ENCODE peak calls at places on chromosomes 3 and 15, in nine cellular contexts. S is NCI-H510A, I is GM12865, E is WTC11, R is EH, L is activated T-cell treated with anti-CD3 and anti-CD28 coated beads for 1 hour, Z is glomerular endothelial cell, X is T47D, V is tibial artery. O is an unnamed sample.

GRCh38 chr3:128605091-128606046 is 45.2 kb downstream of the RPN1 start:
- DNase-seq in S (no peak), I (no peak), E (no peak), R (no peak), L (no peak), Z (no peak), X (no peak), V (no peak), O (no peak)

GRCh38 chr3:186311431-186311830 is 50.6 kb downstream of the DGKG start:
- DNase-seq in S (no peak), I (no peak), E (no peak), R (no peak), L (no peak), Z (no peak), X (no peak), V (no peak), O (no peak)

GRCh38 chr15:94231728-94232086 is 346 bp downstream of the MCTP2 start:
- DNase-seq in S (no peak), I (no peak), E (no peak), R (no peak), L (peak; percentile 5), Z (no peak), X (no peak), V (no peak), O (no peak)

GRCh38 chr15:59963925-59964324 is 40.2 kb upstream of the FOXB1 start:
- DNase-seq in S (no peak), I (no peak), E (no peak), R (no peak), L (no peak), Z (no peak), X (no peak), V (no peak), O (no peak)

GRCh38 chr3:50268276-50268675 is 671 bp upstream of the SEMA3B start:
- DNase-seq in S (no peak), I (no peak), E (no peak), R (no peak), L (no peak), Z (no peak), X (no peak), V (no peak), O (no peak)

GRCh38 chr3:104750581-104750980 is 616.1 kb upstream of the ALCAM start:
- DNase-seq in S (no peak), I (no peak), E (no peak), R (peak; percentile 50), L (no peak), Z (no peak), X (no peak), V (no peak), O (no peak)

GRCh38 chr3:72482589-72483249 is 365.5 kb downstream of the SHQ1 start:
- DNase-seq in S (no peak), I (peak; percentile 80), E (no peak), R (peak; percentile 76), L (peak; percentile 43), Z (peak; percentile 42), X (no peak), V (peak; percentile 92), O (peak; percentile 40)

GRCh38 chr15:22942306-22942855 is 37.8 kb downstream of the CYFIP1 start:
- DNase-seq in S (no peak), I (no peak), E (no peak), R (no peak), L (no peak), Z (no peak), X (no peak), V (no peak), O (no peak)

GRCh38 chr3:12679468-12679867 is 15.6 kb upstream of the RAF1 start:
- DNase-seq in S (no peak), I (no peak), E (no peak), R (peak; percentile 99), L (no peak), Z (no peak), X (no peak), V (no peak), O (no peak)

GRCh38 chr15:31200735-31201151 is 99.2 kb upstream of the TRPM1 start:
- DNase-seq in S (no peak), I (peak; percentile 81), E (peak; percentile 76), R (peak; percentile 73), L (peak; percentile 60), Z (no peak), X (no peak), V (peak; percentile 76), O (peak; percentile 29)

GRCh38 chr3:73073091-73073707 is 11.7 kb downstream of the EBLN2 start:
- DNase-seq in S (no peak), I (no peak), E (no peak), R (peak; percentile 35), L (no peak), Z (no peak), X (no peak), V (no peak), O (no peak)